ENCODE peak calls at places on chromosome 20, in four cellular contexts. O is Calu3; D is esophagus squamous epithelium; V is CD4-positive, CD25-positive, alpha-beta regulatory T cell. R is an unnamed sample.

GRCh38 chr20:36085686-36086267 is 68.8 kb upstream of the EPB41L1 start:
- DNase-seq in O (peak), D (no peak), V (no peak), R (no peak)

GRCh38 chr20:61413752-61414151 is 161.7 kb downstream of the CDH4 start:
- DNase-seq in O (no peak), D (no peak), V (no peak), R (no peak)

GRCh38 chr20:57124346-57124745 is 142.1 kb downstream of the BMP7 start:
- DNase-seq in O (no peak), D (no peak), V (no peak), R (no peak)

GRCh38 chr20:61170521-61170920 is 81.5 kb upstream of the CDH4 start:
- DNase-seq in O (no peak), D (no peak), V (no peak), R (no peak)

GRCh38 chr20:62064788-62065668 is 653 bp downstream of the TAF4 start:
- DNase-seq in O (peak), D (no peak), V (no peak), R (no peak)

GRCh38 chr20:1160991-1161390 is 23.8 kb downstream of the TMEM74B start:
- DNase-seq in O (no peak), D (no peak), V (no peak), R (no peak)

GRCh38 chr20:63392465-63393365 is 31.6 kb upstream of the CHRNA4 start:
- DNase-seq in O (no peak), D (no peak), V (no peak), R (no peak)

GRCh38 chr20:52676282-52676995 is 295.7 kb upstream of the TSHZ2 start:
- DNase-seq in O (no peak), D (no peak), V (no peak), R (no peak)

GRCh38 chr20:1524004-1524403 is 32.8 kb upstream of the SIRPB2 start:
- DNase-seq in O (no peak), D (no peak), V (no peak), R (no peak)

GRCh38 chr20:41293269-41294037 is 24.1 kb downstream of the ZHX3 start:
- DNase-seq in O (no peak), D (no peak), V (no peak), R (no peak)

GRCh38 chr20:33279261-33279910 is 3.6 kb upstream of the BPIFB1 start:
- DNase-seq in O (no peak), D (no peak), V (no peak), R (no peak)

GRCh38 chr20:370977-371754 is 9.4 kb upstream of the TRIB3 start:
- DNase-seq in O (no peak), D (no peak), V (no peak), R (no peak)

GRCh38 chr20:23386304-23387117 is 24.5 kb downstream of the GZF1 start:
- DNase-seq in O (no peak), D (no peak), V (no peak), R (no peak)

GRCh38 chr20:62886709-62887058 is 25.1 kb upstream of the TCFL5 start:
- DNase-seq in O (no peak), D (no peak), V (no peak), R (no peak)

GRCh38 chr20:37295595-37295994 is 6.1 kb downstream of the MANBAL start:
- DNase-seq in O (no peak), D (no peak), V (no peak), R (no peak)

GRCh38 chr20:11689262-11689661 is 228.4 kb upstream of the BTBD3 start:
- DNase-seq in O (no peak), D (no peak), V (no peak), R (no peak)

GRCh38 chr20:46027245-46027853 is 1.7 kb upstream of the SLC12A5 start:
- DNase-seq in O (peak), D (no peak), V (no peak), R (no peak)

GRCh38 chr20:40286991-40287531 is 402.0 kb downstream of the MAFB start:
- DNase-seq in O (no peak), D (peak), V (no peak), R (no peak)

GRCh38 chr20:59033616-59034165 is 1.6 kb upstream of the ATP5F1E start:
- DNase-seq in O (no peak), D (no peak), V (no peak), R (no peak)

GRCh38 chr20:22810626-22811559 is 224.2 kb upstream of the SSTR4 start:
- DNase-seq in O (no peak), D (no peak), V (no peak), R (no peak)

GRCh38 chr20:38514947-38515346 is 42.3 kb downstream of the RALGAPB start:
- DNase-seq in O (no peak), D (no peak), V (no peak), R (no peak)

GRCh38 chr20:24389686-24390085 is 79.7 kb upstream of the SYNDIG1 start:
- DNase-seq in O (no peak), D (no peak), V (no peak), R (no peak)

GRCh38 chr20:56829788-56830385 is 200.8 kb downstream of the TFAP2C start:
- DNase-seq in O (no peak), D (no peak), V (no peak), R (no peak)

GRCh38 chr20:38303908-38304379 is at the start of gene BPI:
- DNase-seq in O (no peak), D (no peak), V (no peak), R (no peak)

GRCh38 chr20:49344975-49345374 is 67.1 kb upstream of the ZNFX1 start:
- DNase-seq in O (peak), D (no peak), V (no peak), R (no peak)

GRCh38 chr20:52812231-52812847 is 159.8 kb upstream of the TSHZ2 start:
- DNase-seq in O (no peak), D (no peak), V (no peak), R (no peak)

GRCh38 chr20:9068232-9068781 is 580 bp upstream of the PLCB4 start:
- DNase-seq in O (peak), D (no peak), V (no peak), R (no peak)

GRCh38 chr20:34701405-34702085 is 2.6 kb upstream of the TP53INP2 start:
- DNase-seq in O (no peak), D (no peak), V (no peak), R (no peak)

GRCh38 chr20:51335329-51335841 is 207.1 kb downstream of the NFATC2 start:
- DNase-seq in O (no peak), D (no peak), V (no peak), R (no peak)

GRCh38 chr20:54727490-54727889 is 252.1 kb downstream of the DOK5 start:
- DNase-seq in O (no peak), D (no peak), V (no peak), R (no peak)

GRCh38 chr20:22866757-22867425 is 168.2 kb upstream of the SSTR4 start:
- DNase-seq in O (no peak), D (no peak), V (no peak), R (no peak)

GRCh38 chr20:31870703-31871601 is 518 bp downstream of the TTLL9 start:
- DNase-seq in O (no peak), D (no peak), V (no peak), R (no peak)

GRCh38 chr20:62051166-62051900 is 14.3 kb downstream of the TAF4 start:
- DNase-seq in O (no peak), D (no peak), V (no peak), R (no peak)

GRCh38 chr20:63487781-63488241 is 11.1 kb downstream of the EEF1A2 start:
- DNase-seq in O (no peak), D (no peak), V (no peak), R (no peak)

GRCh38 chr20:37749620-37750403 is 56.0 kb downstream of the CTNNBL1 start:
- DNase-seq in O (no peak), D (no peak), V (no peak), R (no peak)

GRCh38 chr20:39070484-39071231 is 108.5 kb downstream of the DHX35 start:
- DNase-seq in O (no peak), D (no peak), V (no peak), R (no peak)

GRCh38 chr20:20253744-20254330 is 114.1 kb upstream of the INSM1 start:
- DNase-seq in O (no peak), D (no peak), V (no peak), R (no peak)

GRCh38 chr20:62809530-62810428 is 5.1 kb downstream of the OGFR start:
- DNase-seq in O (no peak), D (no peak), V (no peak), R (no peak)

GRCh38 chr20:42281801-42282200 is 663.6 kb upstream of the CHD6 start:
- DNase-seq in O (no peak), D (no peak), V (no peak), R (no peak)

R was measured in cortex of kidney.